ENCODE peak calls at places on chromosome 10, in five cellular contexts. One of them, this sample, is unnamed.
A peak's percentile ranks its signal among the peaks of the same experiment; 100 is the strongest.

GRCh38 chr10:61789031-61789430 is 112.5 kb upstream of the ARID5B start:
- DNase-seq in HS-27A: no peak
- DNase-seq in stimulated activated CD8-positive, alpha-beta memory T cell treated with anti-CD3 and anti-CD28 coated beads, Interleukin-15, amount 100 ng/mL, for 4 hours: no peak
- DNase-seq in mucosa of descending colon: no peak
- DNase-seq in RPMI8226: no peak
- DNase-seq in this sample: no peak

GRCh38 chr10:13839430-13839986 is 252.7 kb downstream of the PRPF18 start:
- DNase-seq in mucosa of descending colon: no peak
- DNase-seq in HS-27A: no peak
- DNase-seq in stimulated activated CD8-positive, alpha-beta memory T cell treated with anti-CD3 and anti-CD28 coated beads, Interleukin-15, amount 100 ng/mL, for 4 hours: no peak
- DNase-seq in RPMI8226: no peak
- DNase-seq in this sample: peak; percentile 73

GRCh38 chr10:69728335-69728861 is 73.3 kb upstream of the COL13A1 start:
- DNase-seq in mucosa of descending colon: no peak
- DNase-seq in HS-27A: no peak
- DNase-seq in RPMI8226: peak; percentile 38
- DNase-seq in stimulated activated CD8-positive, alpha-beta memory T cell treated with anti-CD3 and anti-CD28 coated beads, Interleukin-15, amount 100 ng/mL, for 4 hours: no peak
- DNase-seq in this sample: no peak

GRCh38 chr10:88826390-88826789 is 23.9 kb downstream of the LIPM start:
- DNase-seq in HS-27A: no peak
- DNase-seq in RPMI8226: no peak
- DNase-seq in mucosa of descending colon: no peak
- DNase-seq in stimulated activated CD8-positive, alpha-beta memory T cell treated with anti-CD3 and anti-CD28 coated beads, Interleukin-15, amount 100 ng/mL, for 4 hours: no peak
- DNase-seq in this sample: no peak

GRCh38 chr10:103584216-103585010 is 90.9 kb downstream of the NEURL1 start:
- DNase-seq in mucosa of descending colon: peak; percentile 50
- DNase-seq in RPMI8226: peak; percentile 78
- DNase-seq in stimulated activated CD8-positive, alpha-beta memory T cell treated with anti-CD3 and anti-CD28 coated beads, Interleukin-15, amount 100 ng/mL, for 4 hours: peak; percentile 42
- DNase-seq in HS-27A: no peak
- DNase-seq in this sample: peak; percentile 76

GRCh38 chr10:30553625-30554442 is 75.7 kb downstream of the LYZL2 start:
- DNase-seq in HS-27A: no peak
- DNase-seq in stimulated activated CD8-positive, alpha-beta memory T cell treated with anti-CD3 and anti-CD28 coated beads, Interleukin-15, amount 100 ng/mL, for 4 hours: no peak
- DNase-seq in RPMI8226: no peak
- DNase-seq in mucosa of descending colon: peak; percentile 80
- DNase-seq in this sample: peak; percentile 81

GRCh38 chr10:48614481-48615383 is 9.9 kb upstream of the ARHGAP22 start:
- DNase-seq in mucosa of descending colon: no peak
- DNase-seq in stimulated activated CD8-positive, alpha-beta memory T cell treated with anti-CD3 and anti-CD28 coated beads, Interleukin-15, amount 100 ng/mL, for 4 hours: no peak
- DNase-seq in RPMI8226: no peak
- DNase-seq in HS-27A: no peak
- DNase-seq in this sample: no peak

GRCh38 chr10:44384601-44385422 is at the start of gene CXCL12:
- DNase-seq in mucosa of descending colon: peak; percentile 54
- DNase-seq in HS-27A: no peak
- DNase-seq in RPMI8226: peak; percentile 66
- DNase-seq in stimulated activated CD8-positive, alpha-beta memory T cell treated with anti-CD3 and anti-CD28 coated beads, Interleukin-15, amount 100 ng/mL, for 4 hours: no peak
- DNase-seq in this sample: peak; percentile 55

GRCh38 chr10:483266-483665 is 206.2 kb downstream of the DIP2C start:
- DNase-seq in stimulated activated CD8-positive, alpha-beta memory T cell treated with anti-CD3 and anti-CD28 coated beads, Interleukin-15, amount 100 ng/mL, for 4 hours: no peak
- DNase-seq in mucosa of descending colon: no peak
- DNase-seq in HS-27A: no peak
- DNase-seq in RPMI8226: no peak
- DNase-seq in this sample: no peak

GRCh38 chr10:103040424-103040823 is 122.3 kb downstream of the CNNM2 start:
- DNase-seq in HS-27A: peak; percentile 4
- DNase-seq in RPMI8226: no peak
- DNase-seq in mucosa of descending colon: no peak
- DNase-seq in stimulated activated CD8-positive, alpha-beta memory T cell treated with anti-CD3 and anti-CD28 coated beads, Interleukin-15, amount 100 ng/mL, for 4 hours: no peak
- DNase-seq in this sample: no peak

GRCh38 chr10:131646551-131647525 is 254.0 kb upstream of the PPP2R2D start:
- DNase-seq in stimulated activated CD8-positive, alpha-beta memory T cell treated with anti-CD3 and anti-CD28 coated beads, Interleukin-15, amount 100 ng/mL, for 4 hours: no peak
- DNase-seq in RPMI8226: no peak
- DNase-seq in mucosa of descending colon: no peak
- DNase-seq in HS-27A: no peak
- DNase-seq in this sample: no peak

GRCh38 chr10:94293344-94293743 is 69.4 kb downstream of the NOC3L start:
- DNase-seq in stimulated activated CD8-positive, alpha-beta memory T cell treated with anti-CD3 and anti-CD28 coated beads, Interleukin-15, amount 100 ng/mL, for 4 hours: no peak
- DNase-seq in HS-27A: no peak
- DNase-seq in mucosa of descending colon: no peak
- DNase-seq in RPMI8226: no peak
- DNase-seq in this sample: peak; percentile 60

GRCh38 chr10:21526184-21526951 is 886 bp upstream of the SKIDA1 start:
- DNase-seq in HS-27A: no peak
- DNase-seq in mucosa of descending colon: peak; percentile 79
- DNase-seq in stimulated activated CD8-positive, alpha-beta memory T cell treated with anti-CD3 and anti-CD28 coated beads, Interleukin-15, amount 100 ng/mL, for 4 hours: no peak
- DNase-seq in RPMI8226: peak; percentile 68
- DNase-seq in this sample: peak; percentile 92

GRCh38 chr10:30445716-30446115 is 11.7 kb downstream of the MAP3K8 start:
- DNase-seq in RPMI8226: no peak
- DNase-seq in stimulated activated CD8-positive, alpha-beta memory T cell treated with anti-CD3 and anti-CD28 coated beads, Interleukin-15, amount 100 ng/mL, for 4 hours: no peak
- DNase-seq in mucosa of descending colon: no peak
- DNase-seq in HS-27A: no peak
- DNase-seq in this sample: no peak

GRCh38 chr10:3102721-3103410 is 35.5 kb downstream of the PFKP start:
- DNase-seq in mucosa of descending colon: no peak
- DNase-seq in RPMI8226: no peak
- DNase-seq in stimulated activated CD8-positive, alpha-beta memory T cell treated with anti-CD3 and anti-CD28 coated beads, Interleukin-15, amount 100 ng/mL, for 4 hours: no peak
- DNase-seq in HS-27A: no peak
- DNase-seq in this sample: no peak

GRCh38 chr10:44194435-44194834 is 190.5 kb downstream of the CXCL12 start:
- DNase-seq in HS-27A: no peak
- DNase-seq in stimulated activated CD8-positive, alpha-beta memory T cell treated with anti-CD3 and anti-CD28 coated beads, Interleukin-15, amount 100 ng/mL, for 4 hours: no peak
- DNase-seq in mucosa of descending colon: no peak
- DNase-seq in RPMI8226: no peak
- DNase-seq in this sample: no peak

GRCh38 chr10:98646998-98647917 is 200.5 kb upstream of the HPS1 start:
- DNase-seq in stimulated activated CD8-positive, alpha-beta memory T cell treated with anti-CD3 and anti-CD28 coated beads, Interleukin-15, amount 100 ng/mL, for 4 hours: no peak
- DNase-seq in HS-27A: no peak
- DNase-seq in mucosa of descending colon: no peak
- DNase-seq in RPMI8226: no peak
- DNase-seq in this sample: no peak

GRCh38 chr10:52682766-52683165 is 89.8 kb downstream of the MBL2 start:
- DNase-seq in mucosa of descending colon: no peak
- DNase-seq in RPMI8226: no peak
- DNase-seq in HS-27A: no peak
- DNase-seq in stimulated activated CD8-positive, alpha-beta memory T cell treated with anti-CD3 and anti-CD28 coated beads, Interleukin-15, amount 100 ng/mL, for 4 hours: no peak
- DNase-seq in this sample: no peak

GRCh38 chr10:77582710-77583115 is 54.9 kb downstream of the KCNMA1 start:
- DNase-seq in mucosa of descending colon: no peak
- DNase-seq in HS-27A: peak; percentile 40
- DNase-seq in RPMI8226: no peak
- DNase-seq in stimulated activated CD8-positive, alpha-beta memory T cell treated with anti-CD3 and anti-CD28 coated beads, Interleukin-15, amount 100 ng/mL, for 4 hours: no peak
- DNase-seq in this sample: no peak

GRCh38 chr10:3354171-3354570 is 181.6 kb upstream of the PITRM1 start:
- DNase-seq in stimulated activated CD8-positive, alpha-beta memory T cell treated with anti-CD3 and anti-CD28 coated beads, Interleukin-15, amount 100 ng/mL, for 4 hours: no peak
- DNase-seq in RPMI8226: no peak
- DNase-seq in HS-27A: no peak
- DNase-seq in mucosa of descending colon: no peak
- DNase-seq in this sample: no peak

GRCh38 chr10:12556057-12556456 is 206.7 kb downstream of the CAMK1D start:
- DNase-seq in mucosa of descending colon: no peak
- DNase-seq in HS-27A: no peak
- DNase-seq in RPMI8226: no peak
- DNase-seq in stimulated activated CD8-positive, alpha-beta memory T cell treated with anti-CD3 and anti-CD28 coated beads, Interleukin-15, amount 100 ng/mL, for 4 hours: no peak
- DNase-seq in this sample: no peak

GRCh38 chr10:113228570-113228969 is 278.5 kb downstream of the TCF7L2 start:
- DNase-seq in stimulated activated CD8-positive, alpha-beta memory T cell treated with anti-CD3 and anti-CD28 coated beads, Interleukin-15, amount 100 ng/mL, for 4 hours: no peak
- DNase-seq in RPMI8226: no peak
- DNase-seq in HS-27A: peak; percentile 3
- DNase-seq in mucosa of descending colon: no peak
- DNase-seq in this sample: no peak

GRCh38 chr10:19012111-19012510 is 36.5 kb upstream of the MALRD1 start:
- DNase-seq in HS-27A: no peak
- DNase-seq in RPMI8226: no peak
- DNase-seq in stimulated activated CD8-positive, alpha-beta memory T cell treated with anti-CD3 and anti-CD28 coated beads, Interleukin-15, amount 100 ng/mL, for 4 hours: no peak
- DNase-seq in mucosa of descending colon: no peak
- DNase-seq in this sample: no peak